ENCODE peak calls at places on chromosomes 13 and 19, in eight cellular contexts. I is AG04450, L is heart left ventricle, C is choroid plexus epithelial cell, M is esophagus muscularis mucosa, H is AG09309, T is stomach, J is bronchial epithelial cell. P is an unnamed sample.

GRCh38 chr13:101019126-101019525 is 344.5 kb upstream of the TMTC4 start:
- DNase-seq in L (no peak), J (no peak), T (no peak), I (no peak), M (no peak), H (no peak), C (no peak), P (no peak)

GRCh38 chr19:39301021-39301420 is 4.8 kb downstream of the IFNL1 start:
- DNase-seq in I (no peak), J (no peak), T (no peak), M (no peak), H (no peak), C (no peak), L (no peak), P (no peak)

GRCh38 chr19:48461982-48462655 is 6.7 kb downstream of the KCNJ14 start:
- DNase-seq in T (no peak), J (no peak), H (no peak), M (no peak), L (no peak), I (no peak), C (no peak), P (no peak)

GRCh38 chr13:58999851-59000250 is 1163.9 kb downstream of the DIAPH3 start:
- DNase-seq in H (no peak), L (no peak), T (no peak), J (no peak), I (no peak), C (peak), M (no peak), P (no peak)

GRCh38 chr13:53873558-53873957 is 844.9 kb downstream of the OLFM4 start:
- DNase-seq in I (no peak), J (no peak), T (no peak), H (no peak), M (no peak), L (no peak), C (no peak), P (no peak)

GRCh38 chr19:48413879-48414623 is 20.6 kb downstream of the GRIN2D start:
- DNase-seq in T (no peak), I (no peak), C (no peak), L (no peak), H (no peak), J (peak), M (no peak), P (peak)

GRCh38 chr19:10271543-10272086 is 695 bp downstream of the ICAM1 start:
- DNase-seq in T (no peak), H (no peak), C (peak), M (no peak), L (no peak), I (no peak), J (peak), P (peak)

GRCh38 chr13:38566526-38566925 is 120.4 kb upstream of the FREM2 start:
- DNase-seq in C (no peak), M (no peak), J (no peak), T (no peak), I (no peak), L (no peak), H (no peak), P (no peak)

GRCh38 chr13:52707375-52707774 is 32.2 kb downstream of the CNMD start:
- DNase-seq in M (no peak), J (no peak), L (no peak), T (no peak), H (no peak), I (no peak), C (peak), P (no peak)

GRCh38 chr13:39776439-39776838 is 121.0 kb downstream of the COG6 start:
- DNase-seq in H (peak), J (peak), I (peak), T (no peak), C (peak), M (no peak), L (no peak), P (peak)

GRCh38 chr13:114108141-114108761 is 24.2 kb downstream of the RASA3 start:
- DNase-seq in T (no peak), M (no peak), J (no peak), C (no peak), I (no peak), L (no peak), H (no peak), P (no peak)

GRCh38 chr19:34180709-34181108 is 8.4 kb downstream of the LSM14A start:
- DNase-seq in H (no peak), L (no peak), J (no peak), M (no peak), I (no peak), T (no peak), C (no peak), P (no peak)

GRCh38 chr19:14005381-14006084 is 587 bp downstream of the RFX1 start:
- DNase-seq in H (no peak), I (peak), C (peak), L (peak), T (peak), J (peak), M (peak), P (peak)

GRCh38 chr13:41621716-41622508 is 164.6 kb downstream of the RGCC start:
- DNase-seq in J (no peak), H (no peak), I (no peak), T (no peak), L (no peak), C (peak), M (no peak), P (peak)

DNA sequence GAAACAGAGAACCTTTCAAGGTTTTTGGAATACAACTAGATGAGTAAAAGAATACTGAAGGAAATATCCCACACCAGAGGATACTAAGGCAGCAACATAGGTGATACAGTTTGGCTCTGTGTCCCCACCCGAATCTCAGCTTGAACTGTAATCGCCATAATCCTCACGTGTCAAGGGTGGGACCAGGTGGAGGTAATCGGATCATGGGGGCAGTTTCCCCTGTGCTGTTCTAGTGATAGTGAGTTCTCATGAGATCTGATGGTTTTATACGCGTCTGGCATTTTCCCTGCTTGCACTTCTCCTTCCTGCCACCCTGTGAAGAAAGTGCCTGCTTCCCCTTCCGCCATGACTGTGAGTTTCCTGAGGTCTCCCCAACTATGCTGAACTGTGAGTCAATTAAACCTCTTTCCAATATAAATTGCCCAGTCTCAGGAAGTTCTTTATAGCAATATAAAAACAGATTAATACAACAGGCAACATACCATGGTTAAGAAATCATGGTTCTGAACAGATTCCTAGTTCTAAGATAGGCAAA is 97.0 kb downstream of the ABCC4 start:
- DNase-seq in J (no peak), I (no peak), M (no peak), T (no peak), C (no peak), L (no peak), H (no peak), P (no peak)
- TF ChIP-seq CTCF in J (no peak), I (no peak), M (no peak), T (no peak), C (no peak), L (no peak), H (no peak), P (no peak)

GRCh38 chr13:21735621-21736401 is 64.9 kb downstream of the FGF9 start:
- DNase-seq in I (no peak), C (no peak), T (no peak), H (no peak), M (peak), J (no peak), L (peak), P (no peak)
- H3K4me3 ChIP-seq in I (no peak), C (no peak), T (peak), H (no peak), M (no peak), J (no peak), L (no peak), P (no peak)

GRCh38 chr19:49684251-49684982 is 5.0 kb upstream of the ADM5 start:
- DNase-seq in M (no peak), H (no peak), I (no peak), J (no peak), L (no peak), C (no peak), T (no peak), P (no peak)
- TF ChIP-seq CTCF in M (no peak), H (peak), I (peak), J (peak), L (peak), C (peak), T (peak), P (peak)

GRCh38 chr13:33135097-33135496 is 118.9 kb downstream of the KL start:
- DNase-seq in H (no peak), C (no peak), J (no peak), L (no peak), I (no peak), T (no peak), M (no peak), P (no peak)

GRCh38 chr13:33139186-33139585 is 123.0 kb downstream of the KL start:
- DNase-seq in L (peak), T (no peak), H (no peak), I (no peak), C (no peak), J (no peak), M (no peak), P (no peak)

GRCh38 chr13:33140161-33140560 is 123.9 kb downstream of the KL start:
- DNase-seq in H (no peak), I (no peak), L (no peak), M (no peak), J (no peak), C (no peak), T (no peak), P (no peak)

GRCh38 chr13:33138441-33138840 is 122.2 kb downstream of the KL start:
- DNase-seq in L (no peak), C (no peak), M (no peak), J (no peak), T (no peak), H (no peak), I (no peak), P (no peak)

GRCh38 chr13:33137726-33138125 is 121.5 kb downstream of the KL start:
- DNase-seq in J (no peak), I (no peak), H (no peak), C (no peak), L (no peak), T (no peak), M (no peak), P (no peak)
- H3K4me3 ChIP-seq in J (no peak), I (no peak), H (no peak), C (no peak), L (no peak), T (no peak), M (no peak), P (no peak)

GRCh38 chr13:99610702-99611289 is 109.5 kb downstream of the TM9SF2 start:
- DNase-seq in M (no peak), J (no peak), T (no peak), L (no peak), H (no peak), I (no peak), C (no peak), P (no peak)
- TF ChIP-seq CTCF in M (no peak), J (peak), T (no peak), L (no peak), H (peak), I (peak), C (peak), P (no peak)

DNA sequence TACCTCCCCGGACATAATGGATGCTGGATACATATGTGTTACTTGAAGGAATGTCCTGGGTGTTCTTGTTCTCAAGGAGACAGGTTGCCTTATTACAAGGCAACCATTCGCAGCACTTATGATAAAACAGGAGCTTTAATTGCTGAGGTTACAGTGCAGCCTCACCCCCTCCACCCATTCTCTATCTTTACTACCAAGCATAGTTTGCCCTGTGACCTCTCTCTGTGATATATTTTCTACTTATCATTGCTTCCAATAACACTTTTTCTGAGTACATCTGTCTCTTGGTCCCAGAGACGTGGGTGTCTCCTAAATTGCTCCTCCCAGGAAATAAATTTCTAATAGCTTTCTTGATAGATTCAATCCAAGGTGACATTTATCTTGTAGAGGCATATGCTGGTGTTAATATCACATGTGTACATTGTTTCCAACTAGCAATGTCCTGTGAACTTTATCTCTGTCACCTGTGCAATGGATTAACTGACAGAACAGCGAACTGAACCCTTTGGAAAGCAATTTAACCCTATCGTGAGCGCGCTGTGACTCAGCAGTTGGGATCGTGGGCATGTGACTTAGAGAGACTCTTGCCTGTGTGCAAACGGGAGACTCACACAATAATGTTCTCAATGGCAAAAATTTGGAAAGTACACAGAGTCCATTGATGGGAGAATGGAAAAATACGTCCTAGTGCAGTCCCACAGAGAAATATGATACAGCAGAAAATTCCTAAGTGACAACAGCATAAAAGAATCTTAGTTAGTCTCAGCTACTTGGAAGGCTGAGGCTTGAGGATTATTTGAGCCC is 6.9 kb upstream of the MAP2K2 start:
- DNase-seq in C (peak), T (no peak), J (peak), I (peak), H (no peak), M (no peak), L (no peak), P (peak)
- H3K4me3 ChIP-seq in C (no peak), T (no peak), J (no peak), I (no peak), H (no peak), M (no peak), L (no peak), P (no peak)

DNA sequence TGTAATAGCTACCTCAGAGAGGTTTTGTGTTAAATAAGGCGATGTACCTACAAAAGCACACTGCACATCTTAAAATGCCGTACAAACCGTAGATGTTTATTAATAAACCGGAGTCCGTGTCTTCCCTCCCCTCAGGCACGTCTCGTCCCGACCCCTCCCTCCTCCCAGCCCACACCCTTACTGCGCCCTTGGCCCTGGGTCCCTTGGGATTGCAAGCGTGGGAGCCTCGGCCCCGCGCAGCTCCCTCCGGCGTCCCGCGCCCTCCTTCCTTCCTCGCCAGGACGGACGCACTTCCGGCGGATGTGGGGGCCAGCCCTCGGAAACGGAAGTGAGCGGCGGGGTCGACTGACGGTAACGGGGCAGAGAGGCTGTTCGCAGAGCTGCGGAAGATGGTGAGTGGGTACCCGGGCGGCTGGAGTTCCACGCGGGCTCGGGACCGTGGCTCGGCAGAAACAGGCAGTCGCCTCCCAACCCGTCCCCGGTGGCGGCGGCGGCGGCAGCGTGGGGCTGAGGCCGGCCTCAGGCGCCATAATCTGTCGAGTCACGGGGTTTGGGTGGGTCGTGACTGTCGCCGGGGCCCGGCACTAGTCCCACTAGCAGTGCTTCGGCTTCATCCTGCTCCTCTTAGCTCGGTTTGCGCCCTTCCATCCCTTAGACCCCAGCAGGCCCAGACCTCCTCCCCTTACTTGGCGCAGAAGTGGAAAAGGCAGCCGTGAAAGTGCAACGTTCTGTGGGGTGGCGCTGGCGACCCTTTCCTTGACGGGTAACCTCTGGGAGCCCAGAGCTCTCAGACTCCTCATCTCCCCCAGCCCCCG is at the start of gene POMP:
- DNase-seq in M (peak), I (peak), C (peak), L (peak), H (peak), T (peak), J (peak), P (peak)
- TF ChIP-seq CTCF in M (no peak), I (peak), C (peak), L (no peak), H (no peak), T (no peak), J (no peak), P (no peak)

DNA sequence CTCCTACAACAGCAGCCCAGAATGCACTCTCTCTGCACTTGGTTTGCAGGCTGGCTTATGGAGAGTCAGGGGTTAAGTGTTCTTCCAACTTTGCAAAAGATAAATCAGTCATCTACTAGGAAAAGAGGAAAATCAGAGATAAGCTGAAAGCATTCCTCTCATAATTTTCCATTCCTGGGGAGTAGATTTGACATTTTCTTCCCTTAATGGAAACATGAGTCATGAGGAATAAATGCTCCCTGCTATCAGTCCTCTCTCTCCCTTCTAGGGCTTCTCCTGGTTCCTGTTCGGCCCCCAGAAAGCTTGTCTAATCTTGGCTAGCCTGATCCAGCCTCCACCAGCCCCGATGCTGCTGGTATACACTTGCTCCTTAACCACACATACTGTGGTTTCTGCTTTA is 28.4 kb upstream of the ENOX1 start:
- DNase-seq in J (peak), L (peak), T (no peak), I (peak), M (no peak), H (no peak), C (peak), P (peak)
- H3K4me3 ChIP-seq in J (no peak), L (no peak), T (no peak), I (no peak), M (no peak), H (no peak), C (no peak), P (no peak)

DNA sequence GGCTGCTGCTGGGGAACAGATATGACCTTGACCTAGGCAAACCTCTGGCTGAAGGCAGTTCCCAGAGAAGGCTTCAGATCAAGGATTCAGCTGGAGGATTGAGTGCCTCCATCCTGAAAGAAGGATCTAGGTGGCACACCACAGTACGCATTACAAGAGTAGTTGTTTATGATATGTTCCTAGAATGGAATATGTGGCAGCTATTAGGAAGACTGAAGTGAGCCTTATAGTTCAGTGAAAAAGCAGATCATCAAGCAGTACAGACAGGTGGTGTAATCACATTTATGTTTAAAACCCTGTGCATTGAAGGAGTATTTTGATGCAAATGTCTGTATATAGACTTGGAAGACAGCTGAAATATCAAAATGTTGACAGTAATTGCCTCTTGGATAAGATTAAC is 116.0 kb downstream of the ZAR1L start:
- DNase-seq in J (no peak), H (no peak), I (no peak), M (no peak), L (no peak), T (no peak), C (no peak), P (no peak)
- TF ChIP-seq CTCF in J (no peak), H (no peak), I (no peak), M (no peak), L (no peak), T (no peak), C (no peak), P (no peak)

DNA sequence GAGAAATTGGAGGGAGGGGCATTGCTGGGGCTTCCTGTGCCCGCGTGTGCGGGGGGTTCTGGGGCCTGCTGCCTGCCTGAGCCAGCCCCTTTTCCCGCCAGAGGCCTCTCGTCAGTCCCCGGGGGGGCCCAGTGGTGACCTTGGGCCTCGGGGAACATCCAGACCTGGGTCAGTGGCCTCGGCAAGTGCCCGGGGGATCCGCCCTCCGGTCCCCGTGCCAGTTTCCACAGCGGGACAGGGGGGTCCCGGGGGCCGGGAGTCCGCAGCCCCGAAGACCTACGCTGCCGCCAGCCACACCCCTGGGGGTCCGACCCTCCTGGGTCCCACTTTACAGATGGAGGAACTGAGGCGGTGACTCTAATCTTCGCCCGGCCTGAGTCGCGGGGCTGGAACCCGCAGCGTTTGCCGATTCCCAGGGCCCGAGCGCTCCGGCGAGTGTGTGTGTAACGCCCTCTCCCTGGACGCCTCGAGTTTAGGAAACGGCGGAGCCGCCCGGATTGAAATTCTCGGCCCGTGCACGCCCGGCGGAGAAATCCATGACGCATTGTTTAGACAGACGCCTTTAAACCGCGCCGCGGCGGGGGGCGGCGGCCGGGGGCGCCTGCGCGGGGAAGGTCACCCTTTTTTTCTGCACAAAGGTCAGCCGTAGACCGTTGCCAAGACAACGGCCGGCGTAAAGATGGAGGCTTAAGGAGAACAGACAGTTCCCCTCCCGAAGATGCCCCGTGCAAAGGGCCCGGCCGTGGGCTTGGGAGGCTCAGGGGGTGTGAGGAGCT is 39.3 kb downstream of the EFNA2 start:
- DNase-seq in T (peak), M (no peak), H (no peak), L (peak), J (peak), C (peak), I (peak), P (peak)
- H3K4me3 ChIP-seq in T (peak), M (peak), H (peak), L (peak), J (peak), C (peak), I (peak), P (peak)

P was measured in fibroblast of the aortic adventitia.